ENCODE peak calls at places on chromosomes 4 and X, in eight cellular contexts. M is GM12878, J is spleen, I is breast epithelium, C is ovary, L is upper lobe of left lung, S is IMR-90, Q is sigmoid colon. D is an unnamed sample. For H3K4me1, the result is how much of the 10 kb centered on the place peaks cover.

GRCh38 chr4:108839333-108839732 is 76.5 kb upstream of the ETNPPL start:
- DNase-seq in Q (no peak), S (no peak), C (no peak), L (no peak), J (no peak), I (no peak), M (no peak), D (no peak)

GRCh38 chr4:74262522-74262921 is 45.7 kb upstream of the EPGN start:
- DNase-seq in Q (no peak), I (no peak), C (no peak), L (no peak), J (no peak), M (no peak), S (no peak), D (no peak)

GRCh38 chrX:101009086-101009485 is 39.6 kb downstream of the ARL13A start:
- DNase-seq in S (peak), I (no peak), C (no peak), Q (no peak), L (no peak), J (no peak), M (no peak), D (no peak)

GRCh38 chrX:31392541-31392940 is 320.7 kb upstream of the FTHL17 start:
- DNase-seq in J (no peak), I (no peak), L (no peak), M (no peak), S (peak), Q (no peak), C (no peak), D (no peak)

GRCh38 chr4:104591505-104591904 is 96.8 kb upstream of the CXXC4 start:
- DNase-seq in C (no peak), I (peak), S (no peak), J (no peak), M (no peak), L (no peak), Q (peak), D (peak)

GRCh38 chr4:73437558-73437956 is 1.5 kb downstream of the AFP start:
- DNase-seq in M (no peak), L (no peak), S (no peak), Q (no peak), C (no peak), I (no peak), J (no peak), D (no peak)

GRCh38 chrX:23332101-23332887 is 2.4 kb upstream of the PTCHD1 start:
- DNase-seq in J (peak), C (no peak), L (no peak), I (no peak), M (no peak), S (no peak), Q (no peak), D (no peak)

GRCh38 chrX:77668391-77669237 is 117.4 kb downstream of the ATRX start:
- DNase-seq in C (no peak), Q (no peak), S (peak), L (no peak), J (no peak), I (no peak), M (no peak), D (no peak)

GRCh38 chr4:25842229-25842840 is 20.5 kb downstream of the SEL1L3 start:
- DNase-seq in I (no peak), M (peak), L (no peak), Q (no peak), J (peak), S (no peak), C (no peak), D (no peak)

GRCh38 chr4:118034061-118034785 is at the start of gene NDST3:
- DNase-seq in C (no peak), Q (no peak), L (peak), S (peak), M (no peak), J (peak), I (no peak), D (no peak)

DNA sequence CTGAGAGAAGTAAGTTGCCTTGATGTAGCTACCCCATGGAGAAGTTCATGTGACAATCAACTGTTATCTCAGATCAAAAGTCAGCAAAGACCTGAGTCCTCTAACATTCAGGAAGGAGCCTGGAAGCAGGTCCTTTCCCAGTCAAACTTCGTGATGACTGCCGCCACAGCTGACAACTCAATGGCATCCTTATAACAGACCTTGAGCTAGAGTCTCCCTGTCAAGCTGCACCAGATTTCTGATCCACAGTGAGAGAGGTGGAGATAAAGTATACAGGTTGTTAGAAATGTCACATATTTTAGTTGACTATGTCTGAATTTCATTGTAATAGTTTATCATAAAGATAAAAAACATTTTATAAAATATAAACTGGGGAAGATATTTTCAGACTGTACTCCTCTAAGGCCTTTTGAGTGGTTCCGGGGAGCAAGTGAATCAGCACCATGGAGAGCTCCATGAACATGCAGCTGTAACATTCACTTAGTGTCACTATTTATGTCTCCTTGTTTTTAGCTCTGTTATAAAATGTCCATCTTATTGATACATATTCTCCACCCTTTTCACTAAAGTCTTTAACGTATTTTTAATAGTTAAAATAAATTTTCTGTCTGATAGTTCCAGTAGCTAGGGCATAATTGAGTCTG is 1653.5 kb upstream of the AGA start:
- DNase-seq in L (no peak), S (peak), C (no peak), I (no peak), M (no peak), Q (no peak), J (no peak), D (no peak)
- TF ChIP-seq CTCF in L (no peak), S (no peak), C (no peak), I (no peak), M (no peak), Q (no peak), J (no peak), D (no peak)

GRCh38 chr4:182967403-182967802 is 50.2 kb upstream of the DCTD start:
- DNase-seq in I (no peak), S (no peak), M (no peak), C (no peak), J (no peak), Q (no peak), L (no peak), D (no peak)

GRCh38 chr4:182973421-182974340 is 56.5 kb upstream of the DCTD start:
- DNase-seq in S (peak), M (no peak), C (no peak), Q (no peak), I (no peak), J (no peak), L (no peak), D (no peak)

GRCh38 chr4:182971702-182972101 is 54.5 kb upstream of the DCTD start:
- DNase-seq in Q (no peak), M (no peak), S (no peak), L (no peak), C (no peak), I (no peak), J (no peak), D (no peak)

GRCh38 chr4:182969651-182970279 is 52.6 kb upstream of the DCTD start:
- DNase-seq in Q (no peak), S (no peak), L (no peak), J (no peak), M (no peak), I (no peak), C (no peak), D (no peak)

DNA sequence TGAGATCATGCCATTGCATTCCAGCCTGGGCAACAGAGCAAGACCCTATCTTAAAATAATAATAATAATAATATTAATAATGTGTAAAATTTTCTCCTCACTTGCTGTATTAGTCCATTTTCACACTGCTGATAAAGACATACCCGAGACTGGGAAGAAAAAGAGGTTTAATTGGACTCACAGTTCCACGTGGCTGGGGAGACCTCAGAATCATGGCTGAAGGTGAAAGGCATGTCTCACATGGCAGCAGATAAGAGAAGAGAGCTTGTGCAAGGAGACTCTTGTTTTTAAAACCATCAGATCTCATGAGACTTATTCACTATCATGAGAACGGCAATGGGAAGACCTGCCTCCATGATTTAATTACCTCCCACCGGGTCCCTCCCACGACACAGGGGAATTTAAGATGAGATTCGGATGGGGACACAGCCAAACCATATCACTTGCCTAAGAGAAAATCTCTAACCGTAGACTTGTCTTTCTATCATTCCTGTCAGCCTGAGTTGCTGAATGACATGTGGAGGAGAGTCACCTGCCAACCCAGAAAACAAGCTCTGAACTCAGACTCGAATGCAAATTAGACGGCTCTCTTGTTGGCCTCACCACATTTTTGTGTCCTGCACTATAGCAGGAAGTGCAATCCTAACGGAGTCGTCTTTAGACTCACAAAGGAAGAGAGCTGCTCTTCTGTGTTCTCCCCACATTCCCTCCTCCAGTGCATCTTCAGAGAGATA is 51.9 kb upstream of the DCTD start:
- DNase-seq in I (no peak), S (no peak), C (no peak), M (no peak), L (no peak), Q (no peak), J (no peak), D (no peak)
- TF ChIP-seq POLR2A in I (no peak), S (no peak), C (no peak), M (no peak), L (no peak), Q (no peak), J (no peak), D (no peak)

GRCh38 chrX:39726810-39727209 is 370.9 kb downstream of the BCOR start:
- DNase-seq in C (no peak), J (no peak), I (no peak), M (no peak), L (no peak), S (peak), Q (peak), D (no peak)

GRCh38 chrX:39730671-39731389 is 366.9 kb downstream of the BCOR start:
- DNase-seq in I (peak), M (no peak), Q (peak), S (peak), J (peak), L (peak), C (peak), D (peak)

GRCh38 chrX:39729834-39730670 is 367.7 kb downstream of the BCOR start:
- DNase-seq in Q (no peak), L (no peak), J (no peak), M (no peak), I (no peak), S (no peak), C (no peak), D (no peak)

GRCh38 chrX:39728025-39728424 is 369.7 kb downstream of the BCOR start:
- DNase-seq in S (peak), C (no peak), M (no peak), Q (peak), I (no peak), L (no peak), J (no peak), D (peak)

GRCh38 chrX:39728852-39729587 is 368.7 kb downstream of the BCOR start:
- DNase-seq in J (no peak), S (no peak), L (no peak), M (no peak), I (no peak), C (no peak), Q (no peak), D (no peak)
- H3K4me1 ChIP-seq in J (under half), S (under half), L (under half), M (under half), I (under half), C (under half), Q (under half), D (under half)

GRCh38 chrX:154047266-154047665 is 27.6 kb upstream of the IRAK1 start:
- DNase-seq in S (peak), C (no peak), L (no peak), Q (no peak), J (no peak), M (no peak), I (no peak), D (no peak)
- TF ChIP-seq CTCF in S (no peak), C (no peak), L (no peak), Q (no peak), J (no peak), M (no peak), I (no peak), D (no peak)

DNA sequence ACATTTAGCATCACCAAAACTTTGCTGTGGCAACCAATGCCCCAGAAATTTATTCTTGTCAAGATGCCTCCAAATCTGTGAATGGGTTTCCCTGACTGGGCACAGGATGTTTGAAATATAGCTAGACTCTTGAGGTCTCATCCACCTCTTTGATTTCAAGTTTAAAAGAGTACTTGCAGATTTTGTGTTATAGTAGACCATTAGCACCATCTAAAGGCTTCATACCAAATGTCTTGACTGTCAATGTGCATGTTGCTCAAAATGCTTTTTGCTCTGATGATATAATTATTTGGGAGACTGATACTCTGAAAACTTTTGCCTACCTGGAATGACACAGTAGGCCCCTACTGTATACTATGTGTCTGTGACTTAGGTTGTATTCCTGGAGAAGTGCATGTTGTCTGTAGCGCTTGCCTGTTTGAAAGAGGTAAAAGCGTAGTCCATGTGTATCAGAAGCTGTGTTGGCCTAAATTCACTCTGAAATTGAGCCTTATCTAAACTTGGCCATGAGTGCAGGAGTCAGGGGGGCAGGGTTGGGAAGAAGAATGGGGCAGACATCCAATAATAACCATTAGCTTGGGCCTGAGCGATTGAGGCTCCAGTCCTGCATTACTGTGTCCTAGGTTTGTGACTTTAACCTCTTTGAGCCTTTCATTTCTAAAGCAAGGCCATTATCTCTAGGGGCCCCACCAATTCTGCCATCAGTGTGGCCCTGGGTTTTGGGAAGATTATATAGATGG is 33.8 kb downstream of the NDP start:
- DNase-seq in I (no peak), C (no peak), Q (no peak), S (peak), L (no peak), J (no peak), M (no peak), D (no peak)
- TF ChIP-seq POLR2A in I (no peak), C (no peak), Q (no peak), S (no peak), L (no peak), J (no peak), M (no peak), D (no peak)

GRCh38 chr4:7823416-7823824 is 116.2 kb downstream of the AFAP1 start:
- DNase-seq in Q (peak), L (no peak), C (peak), I (no peak), M (no peak), S (no peak), J (peak), D (no peak)
- H3K4me1 ChIP-seq in Q (half or more), L (under half), C (under half), I (under half), M (under half), S (under half), J (under half), D (half or more)

DNA sequence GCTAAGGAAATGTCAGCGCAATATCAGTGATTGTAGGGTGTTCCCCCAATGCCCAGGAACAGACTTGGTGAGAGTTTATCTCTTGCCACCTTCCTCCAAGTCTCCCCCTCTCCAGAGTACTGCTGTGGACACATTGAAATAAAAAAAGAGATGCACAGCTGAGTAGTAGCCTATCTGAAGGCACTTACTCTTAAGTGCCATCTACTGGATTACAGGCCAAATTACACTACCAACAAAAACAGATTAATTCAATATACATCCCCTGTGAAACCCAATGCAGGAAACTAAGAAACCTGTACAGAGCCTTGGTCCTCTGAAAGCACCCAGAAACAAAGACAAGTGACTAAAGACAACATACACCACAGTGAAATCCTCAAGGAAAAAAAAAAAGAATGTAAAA is 460.3 kb downstream of the ZIC3 start:
- DNase-seq in I (no peak), Q (no peak), S (no peak), C (no peak), J (no peak), L (no peak), M (no peak), D (no peak)
- TF ChIP-seq CTCF in I (no peak), Q (no peak), S (peak), C (no peak), J (no peak), L (no peak), M (peak), D (peak)

DNA sequence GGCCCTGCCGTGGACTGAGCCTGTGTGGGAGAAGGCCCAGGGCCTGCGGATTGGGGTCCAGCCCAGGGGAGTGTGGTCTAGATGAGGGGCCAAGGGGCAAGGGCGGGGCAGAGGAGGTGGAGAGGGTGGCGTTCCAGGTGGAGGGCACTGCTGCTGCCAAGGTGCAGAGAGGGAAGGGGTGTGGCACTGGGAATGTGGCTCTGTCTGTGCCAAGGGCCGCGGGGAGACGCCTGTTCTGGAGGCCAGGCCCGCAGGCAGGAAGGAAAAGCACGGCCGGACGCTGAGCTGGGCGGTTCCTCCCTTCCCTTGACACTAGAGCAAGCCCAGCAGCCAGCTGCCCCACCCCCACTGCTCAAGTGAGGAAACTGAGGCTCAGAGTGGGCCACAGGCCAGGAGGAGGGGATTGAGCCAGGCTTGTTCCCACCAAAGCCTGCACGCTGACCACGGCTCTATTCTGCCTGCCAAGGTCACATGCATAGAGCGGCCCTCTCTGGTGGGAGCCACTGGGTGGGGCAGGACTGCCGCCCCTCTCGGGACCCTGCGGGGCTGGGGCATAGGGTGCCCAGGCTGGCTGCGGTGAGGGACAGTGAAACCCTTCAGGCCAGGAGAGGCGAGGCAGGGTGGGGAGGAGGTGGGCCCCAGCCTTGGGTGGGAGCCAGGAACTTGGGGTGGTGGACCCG is 13.0 kb downstream of the SH3BP2 start:
- DNase-seq in I (no peak), Q (no peak), C (peak), M (no peak), J (peak), L (peak), S (no peak), D (peak)
- TF ChIP-seq POLR2A in I (no peak), Q (no peak), C (no peak), M (no peak), J (no peak), L (no peak), S (no peak), D (no peak)

GRCh38 chr4:186148335-186148975 is 42.9 kb upstream of the CYP4V2 start:
- DNase-seq in L (no peak), C (no peak), Q (no peak), I (no peak), J (no peak), M (no peak), S (no peak), D (no peak)

GRCh38 chr4:186151499-186151898 is 39.9 kb upstream of the CYP4V2 start:
- DNase-seq in I (no peak), M (no peak), L (no peak), S (no peak), J (no peak), C (no peak), Q (no peak), D (no peak)

GRCh38 chr4:186146443-186146842 is 41.9 kb downstream of the FAM149A start:
- DNase-seq in Q (no peak), C (no peak), S (no peak), M (no peak), I (no peak), L (no peak), J (no peak), D (no peak)

GRCh38 chr4:186150926-186151325 is 40.4 kb upstream of the CYP4V2 start:
- DNase-seq in L (no peak), C (no peak), M (no peak), J (no peak), I (no peak), S (no peak), Q (no peak), D (no peak)

GRCh38 chr4:186149872-186150271 is 41.5 kb upstream of the CYP4V2 start:
- DNase-seq in J (no peak), S (no peak), C (peak), I (no peak), L (no peak), M (no peak), Q (peak), D (peak)
- H3K4me1 ChIP-seq in J (under half), S (under half), C (under half), I (under half), L (under half), M (under half), Q (under half), D (under half)

DNA sequence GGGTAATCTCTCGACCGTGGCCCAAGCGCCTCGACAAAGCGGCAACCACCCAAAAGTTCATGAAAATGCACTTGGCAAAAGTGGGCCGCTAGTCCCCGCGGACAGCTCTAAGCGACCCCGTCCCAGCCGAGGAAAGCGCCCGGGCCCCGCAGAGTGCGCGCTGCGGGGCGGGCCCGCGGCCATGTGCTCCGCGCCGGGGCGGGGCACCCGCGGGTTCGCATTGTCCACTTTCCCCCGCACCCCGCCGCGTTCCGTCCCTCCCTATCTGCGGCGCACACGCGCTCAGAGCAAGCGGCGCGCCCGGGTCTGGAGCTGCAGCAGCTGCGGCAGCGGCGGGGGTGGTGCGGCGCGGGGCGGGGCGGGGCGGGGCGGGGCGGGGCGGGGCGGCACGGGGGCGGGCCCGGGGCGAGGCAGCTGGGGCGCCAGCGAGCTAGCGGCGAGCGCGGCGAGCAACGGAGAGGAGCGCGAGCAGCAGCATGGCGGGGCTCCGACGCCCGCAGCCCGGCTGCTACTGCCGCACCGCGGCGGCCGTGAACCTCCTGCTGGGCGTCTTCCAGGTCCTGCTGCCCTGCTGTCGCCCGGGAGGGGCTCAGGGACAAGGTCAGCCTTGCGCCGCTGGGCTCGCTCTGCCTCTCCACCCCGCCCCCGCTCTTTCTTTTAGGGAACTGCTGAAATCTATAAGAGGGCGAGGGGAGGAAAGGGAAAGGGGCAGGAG is at the start of gene TMEM131L:
- DNase-seq in C (peak), L (peak), Q (peak), I (no peak), S (peak), M (no peak), J (peak), D (peak)
- TF ChIP-seq CTCF in C (no peak), L (peak), Q (no peak), I (no peak), S (no peak), M (no peak), J (peak), D (peak)